ENCODE peak calls at places on chromosomes 5 and 9, in eight cellular contexts. P is cardiac muscle cell; S is GM12878; X is heart left ventricle; G is upper lobe of right lung; R is NCI-H774; V is activated CD4-positive, alpha-beta T cell treated with anti-CD3 and anti-CD28 coated beads for 48 hours; T is ecto neural progenitor cell. B is an unnamed sample.

GRCh38 chr5:28344803-28345433 is 1306.5 kb upstream of the CDH9 start:
- DNase-seq in P (peak), S (peak), X (no peak), G (no peak), R (peak), V (no peak), T (no peak), B (peak)

GRCh38 chr9:5510360-5510931 is at the start of gene PDCD1LG2:
- DNase-seq in P (no peak), S (peak), X (no peak), G (no peak), R (no peak), V (peak), T (no peak), B (no peak)

GRCh38 chr5:55914141-55914413 is 62.9 kb downstream of the IL31RA start:
- DNase-seq in P (no peak), S (no peak), X (no peak), G (no peak), R (no peak), V (no peak), T (no peak), B (no peak)

GRCh38 chr9:8555767-8556500 is 756.4 kb upstream of the DMAC1 start:
- DNase-seq in P (no peak), S (no peak), X (no peak), G (no peak), R (no peak), V (no peak), T (no peak), B (no peak)

GRCh38 chr9:73269430-73270101 is 117.9 kb downstream of the ANXA1 start:
- DNase-seq in P (peak), S (no peak), X (no peak), G (no peak), R (no peak), V (no peak), T (no peak), B (peak)

GRCh38 chr9:126673689-126674364 is 60.1 kb downstream of the LMX1B start:
- DNase-seq in P (peak), S (no peak), X (no peak), G (no peak), R (peak), V (no peak), T (peak), B (peak)

GRCh38 chr9:134670851-134671281 is 29.3 kb downstream of the COL5A1 start:
- DNase-seq in P (no peak), S (no peak), X (no peak), G (peak), R (no peak), V (no peak), T (no peak), B (no peak)

GRCh38 chr9:96486351-96487029 is 36.5 kb downstream of the HABP4 start:
- DNase-seq in P (peak), S (no peak), X (no peak), G (peak), R (no peak), V (no peak), T (no peak), B (no peak)

GRCh38 chr5:9009931-9010652 is 535.8 kb downstream of the SEMA5A start:
- DNase-seq in P (no peak), S (no peak), X (no peak), G (no peak), R (no peak), V (no peak), T (no peak), B (no peak)

GRCh38 chr5:126780165-126780827 is 3.4 kb downstream of the LMNB1 start:
- DNase-seq in P (peak), S (no peak), X (no peak), G (no peak), R (no peak), V (peak), T (no peak), B (peak)

GRCh38 chr9:91395106-91395552 is 28.5 kb downstream of the NFIL3 start:
- DNase-seq in P (no peak), S (no peak), X (no peak), G (no peak), R (no peak), V (no peak), T (no peak), B (no peak)

GRCh38 chr9:99680191-99680590 is 141.5 kb upstream of the NR4A3 start:
- DNase-seq in P (no peak), S (no peak), X (no peak), G (no peak), R (no peak), V (no peak), T (no peak), B (no peak)

GRCh38 chr9:112841261-112841660 is 49.4 kb downstream of the SLC46A2 start:
- DNase-seq in P (no peak), S (no peak), X (no peak), G (no peak), R (no peak), V (no peak), T (no peak), B (no peak)

GRCh38 chr5:55146080-55146479 is 13.9 kb upstream of the GPX8 start:
- DNase-seq in P (no peak), S (no peak), X (no peak), G (no peak), R (no peak), V (no peak), T (no peak), B (no peak)

GRCh38 chr9:135070198-135070951 is 17.1 kb upstream of the OLFM1 start:
- DNase-seq in P (no peak), S (no peak), X (no peak), G (peak), R (no peak), V (no peak), T (peak), B (no peak)

GRCh38 chr5:83789376-83789775 is 68.7 kb upstream of the HAPLN1 start:
- DNase-seq in P (peak), S (no peak), X (no peak), G (no peak), R (no peak), V (no peak), T (no peak), B (no peak)

GRCh38 chr9:2390028-2390427 is 231.6 kb upstream of the VLDLR start:
- DNase-seq in P (no peak), S (no peak), X (no peak), G (no peak), R (no peak), V (no peak), T (no peak), B (no peak)

GRCh38 chr9:36874921-36875320 is 159.1 kb downstream of the PAX5 start:
- DNase-seq in P (no peak), S (no peak), X (no peak), G (peak), R (no peak), V (no peak), T (no peak), B (peak)

GRCh38 chr5:126348855-126349635 is 74.2 kb upstream of the GRAMD2B start:
- DNase-seq in P (no peak), S (no peak), X (no peak), G (no peak), R (no peak), V (no peak), T (no peak), B (no peak)

GRCh38 chr9:28792736-28793135 is 1219.5 kb upstream of the C9orf72 start:
- DNase-seq in P (no peak), S (no peak), X (no peak), G (no peak), R (no peak), V (no peak), T (no peak), B (no peak)

GRCh38 chr5:89090021-89090420 is 207.0 kb upstream of the MEF2C start:
- DNase-seq in P (no peak), S (no peak), X (no peak), G (no peak), R (no peak), V (no peak), T (no peak), B (no peak)

GRCh38 chr5:62714246-62714645 is 135.6 kb downstream of the LRRC70 start:
- DNase-seq in P (no peak), S (no peak), X (no peak), G (no peak), R (no peak), V (no peak), T (no peak), B (no peak)

GRCh38 chr5:159094745-159095144 is 5.0 kb downstream of the EBF1 start:
- DNase-seq in P (peak), S (no peak), X (peak), G (no peak), R (peak), V (peak), T (no peak), B (no peak)

GRCh38 chr5:151082274-151082902 is 1.6 kb upstream of the TNIP1 start:
- DNase-seq in P (peak), S (no peak), X (no peak), G (peak), R (no peak), V (no peak), T (no peak), B (no peak)

GRCh38 chr5:33309076-33309475 is 131.7 kb upstream of the TARS1 start:
- DNase-seq in P (no peak), S (no peak), X (no peak), G (no peak), R (no peak), V (no peak), T (no peak), B (no peak)

GRCh38 chr9:7118653-7119052 is 360.9 kb downstream of the KDM4C start:
- DNase-seq in P (no peak), S (no peak), X (no peak), G (no peak), R (no peak), V (no peak), T (no peak), B (no peak)

GRCh38 chr9:72271617-72272478 is 93.2 kb downstream of the ZFAND5 start:
- DNase-seq in P (peak), S (no peak), X (no peak), G (no peak), R (peak), V (peak), T (peak), B (peak)

GRCh38 chr9:80157561-80157983 is 585.8 kb downstream of the TLE4 start:
- DNase-seq in P (no peak), S (no peak), X (no peak), G (no peak), R (no peak), V (no peak), T (no peak), B (no peak)

GRCh38 chr5:177327539-177328522 is 16.1 kb upstream of the MXD3 start:
- DNase-seq in P (no peak), S (no peak), X (no peak), G (peak), R (no peak), V (no peak), T (no peak), B (no peak)

GRCh38 chr9:81690251-81690851 is 1.0 kb upstream of the TLE1 start:
- DNase-seq in P (no peak), S (no peak), X (no peak), G (peak), R (no peak), V (no peak), T (peak), B (peak)

B was measured in NCI-H2029.